ENCODE peak calls at places on chromosomes 2 and 18, in ten cellular contexts. I is hepatocyte; A is psoas muscle; U is mammary epithelial cell; B is tibial artery; S is GM23248; T is HCT116; C is upper lobe of right lung; Y is CD8-positive, alpha-beta T cell; V is pancreas. M is an unnamed sample.

GRCh38 chr2:196314780-196315179 is 143.4 kb upstream of the STK17B start:
- DNase-seq in T (no peak), V (no peak), Y (no peak), C (no peak), S (peak), A (no peak), U (no peak), I (no peak), B (no peak), M (no peak)

GRCh38 chr2:224444783-224445182 is 42.9 kb upstream of the FAM124B start:
- DNase-seq in B (no peak), T (no peak), S (no peak), A (no peak), I (no peak), U (no peak), C (no peak), V (no peak), Y (no peak), M (no peak)

GRCh38 chr2:149428783-149429182 is 98.4 kb downstream of the LYPD6 start:
- DNase-seq in T (no peak), U (no peak), B (no peak), A (no peak), Y (no peak), C (no peak), I (no peak), V (no peak), S (no peak), M (no peak)

GRCh38 chr2:118816669-118817068 is 30.8 kb downstream of the EN1 start:
- DNase-seq in V (no peak), S (no peak), Y (no peak), U (no peak), I (no peak), T (no peak), C (no peak), A (no peak), B (no peak), M (no peak)

GRCh38 chr2:106065983-106066826 is 127.9 kb downstream of the UXS1 start:
- DNase-seq in C (no peak), S (no peak), Y (no peak), T (no peak), I (no peak), U (no peak), B (no peak), A (peak), V (no peak), M (no peak)

GRCh38 chr18:52348209-52348608 is 8.2 kb downstream of the DCC start:
- DNase-seq in Y (no peak), A (no peak), V (no peak), U (peak), B (no peak), T (no peak), S (peak), I (no peak), C (no peak), M (no peak)

GRCh38 chr2:144583741-144584453 is 64.0 kb upstream of the ZEB2 start:
- DNase-seq in C (no peak), V (no peak), I (no peak), T (no peak), B (no peak), S (peak), A (no peak), Y (no peak), U (peak), M (no peak)

GRCh38 chr2:132656213-132656612 is 13.8 kb downstream of the LYPD1 start:
- DNase-seq in Y (no peak), B (no peak), U (no peak), S (no peak), C (no peak), V (no peak), I (no peak), T (no peak), A (no peak), M (no peak)

GRCh38 chr2:109694190-109694589 is 80.0 kb downstream of the SOWAHC start:
- DNase-seq in U (peak), I (no peak), A (no peak), C (no peak), Y (no peak), T (no peak), V (no peak), S (peak), B (no peak), M (no peak)

GRCh38 chr18:21831413-21831831 is 90.8 kb downstream of the MIB1 start:
- DNase-seq in S (no peak), U (no peak), V (no peak), Y (no peak), B (peak), T (no peak), C (no peak), I (peak), A (no peak), M (peak)

GRCh38 chr2:27507293-27507692 is 10.7 kb downstream of the GCKR start:
- DNase-seq in B (no peak), U (no peak), A (no peak), S (no peak), C (no peak), Y (no peak), I (no peak), V (no peak), T (no peak), M (no peak)

GRCh38 chr2:85398426-85399182 is 11.6 kb downstream of the CAPG start:
- DNase-seq in V (no peak), A (no peak), B (peak), U (no peak), S (no peak), T (no peak), I (no peak), Y (no peak), C (peak), M (no peak)

GRCh38 chr18:26133652-26134051 is at the start of gene PSMA8:
- DNase-seq in Y (peak), S (no peak), I (peak), C (peak), V (peak), T (no peak), U (peak), B (no peak), A (no peak), M (no peak)

GRCh38 chr2:63855418-63856301 is 14.0 kb downstream of the UGP2 start:
- DNase-seq in Y (no peak), V (no peak), T (no peak), C (no peak), A (no peak), I (no peak), S (no peak), B (no peak), U (no peak), M (no peak)

GRCh38 chr2:128440666-128441340 is 122.1 kb upstream of the HS6ST1 start:
- DNase-seq in Y (no peak), S (no peak), U (no peak), A (no peak), T (no peak), I (no peak), V (no peak), C (peak), B (peak), M (no peak)

GRCh38 chr2:240479111-240479501 is 43.6 kb downstream of the GPC1 start:
- DNase-seq in S (no peak), I (no peak), C (peak), V (no peak), T (no peak), B (no peak), A (peak), U (no peak), Y (no peak), M (no peak)

GRCh38 chr18:8121942-8122480 is 487.2 kb upstream of the RAB12 start:
- DNase-seq in Y (no peak), C (no peak), U (peak), T (peak), I (peak), A (no peak), B (no peak), S (peak), V (no peak), M (no peak)

GRCh38 chr2:239378021-239378917 is 22.6 kb downstream of the HDAC4 start:
- DNase-seq in T (no peak), B (peak), C (no peak), S (peak), Y (no peak), U (no peak), V (no peak), I (no peak), A (peak), M (no peak)

GRCh38 chr18:78727877-78728276 is 251.7 kb upstream of the SALL3 start:
- DNase-seq in T (no peak), V (no peak), U (no peak), A (no peak), I (no peak), S (no peak), B (peak), C (no peak), Y (no peak), M (no peak)

GRCh38 chr18:74243127-74243526 is 48.6 kb downstream of the CYB5A start:
- DNase-seq in V (no peak), B (no peak), S (no peak), U (no peak), Y (no peak), T (no peak), A (no peak), I (no peak), C (no peak), M (no peak)
- H3K27ac ChIP-seq in V (no peak), B (no peak), S (no peak), U (no peak), Y (no peak), T (no peak), A (no peak), I (peak), C (peak), M (no peak)

DNA sequence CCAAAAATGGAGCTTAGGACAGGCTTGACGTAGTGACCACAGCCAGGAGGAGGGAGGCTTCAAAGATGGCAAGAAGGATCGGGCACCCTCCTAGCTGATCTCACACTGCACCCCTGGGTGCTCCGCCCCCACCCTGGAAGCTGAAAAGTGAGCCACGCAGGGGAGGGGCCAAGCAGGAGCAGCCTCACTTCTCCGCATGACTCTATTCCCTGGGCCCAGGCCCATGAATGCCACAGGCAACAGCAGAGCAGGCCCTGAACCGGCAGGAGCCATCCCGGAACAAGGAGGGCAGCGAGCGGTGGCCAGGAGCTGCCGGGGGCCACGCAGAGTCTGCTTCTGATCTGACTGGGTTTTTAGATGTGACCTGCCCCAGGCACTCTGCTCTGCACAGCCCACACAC is 30.0 kb downstream of the BIN1 start:
- DNase-seq in I (no peak), C (no peak), T (no peak), A (peak), S (no peak), B (no peak), Y (no peak), V (no peak), U (no peak), M (no peak)
- H3K27ac ChIP-seq in I (no peak), C (no peak), T (no peak), A (peak), S (no peak), B (no peak), Y (peak), V (no peak), U (no peak), M (peak)

GRCh38 chr2:140905078-140905781 is 1225.6 kb downstream of the LRP1B start:
- DNase-seq in S (no peak), B (no peak), Y (no peak), A (no peak), U (no peak), V (no peak), T (no peak), C (no peak), I (no peak), M (no peak)
- H3K27ac ChIP-seq in S (no peak), B (no peak), Y (no peak), A (no peak), U (no peak), V (no peak), T (no peak), C (no peak), I (no peak), M (no peak)

GRCh38 chr2:9739508-9739907 is 103.8 kb upstream of the TAF1B start:
- DNase-seq in Y (peak), B (peak), T (no peak), I (no peak), S (peak), V (peak), U (no peak), C (peak), A (peak), M (no peak)
- H3K27ac ChIP-seq in Y (no peak), B (peak), T (no peak), I (no peak), S (peak), V (no peak), U (no peak), C (peak), A (peak), M (no peak)

GRCh38 chr2:44121899-44122298 is 46.8 kb upstream of the PPM1B start:
- DNase-seq in A (no peak), B (no peak), S (no peak), C (no peak), T (no peak), I (no peak), Y (no peak), U (no peak), V (no peak), M (no peak)
- H3K27ac ChIP-seq in A (no peak), B (no peak), S (no peak), C (no peak), T (no peak), I (no peak), Y (no peak), U (no peak), V (no peak), M (peak)

GRCh38 chr2:157747280-157747679 is 118.6 kb upstream of the ACVR1C start:
- DNase-seq in S (no peak), A (no peak), U (no peak), I (no peak), Y (no peak), C (no peak), B (no peak), V (no peak), T (no peak), M (no peak)

GRCh38 chr2:157747695-157748370 is 119.2 kb upstream of the ACVR1C start:
- DNase-seq in T (no peak), Y (no peak), S (peak), I (no peak), V (no peak), B (peak), U (peak), A (peak), C (no peak), M (no peak)

GRCh38 chr2:157746234-157746950 is 117.7 kb upstream of the ACVR1C start:
- DNase-seq in C (no peak), V (no peak), U (no peak), Y (no peak), I (no peak), B (no peak), T (no peak), A (no peak), S (peak), M (no peak)

GRCh38 chr2:157749684-157750083 is 121.0 kb upstream of the ACVR1C start:
- DNase-seq in A (no peak), I (no peak), T (no peak), Y (no peak), V (no peak), B (no peak), S (no peak), U (no peak), C (no peak), M (no peak)

DNA sequence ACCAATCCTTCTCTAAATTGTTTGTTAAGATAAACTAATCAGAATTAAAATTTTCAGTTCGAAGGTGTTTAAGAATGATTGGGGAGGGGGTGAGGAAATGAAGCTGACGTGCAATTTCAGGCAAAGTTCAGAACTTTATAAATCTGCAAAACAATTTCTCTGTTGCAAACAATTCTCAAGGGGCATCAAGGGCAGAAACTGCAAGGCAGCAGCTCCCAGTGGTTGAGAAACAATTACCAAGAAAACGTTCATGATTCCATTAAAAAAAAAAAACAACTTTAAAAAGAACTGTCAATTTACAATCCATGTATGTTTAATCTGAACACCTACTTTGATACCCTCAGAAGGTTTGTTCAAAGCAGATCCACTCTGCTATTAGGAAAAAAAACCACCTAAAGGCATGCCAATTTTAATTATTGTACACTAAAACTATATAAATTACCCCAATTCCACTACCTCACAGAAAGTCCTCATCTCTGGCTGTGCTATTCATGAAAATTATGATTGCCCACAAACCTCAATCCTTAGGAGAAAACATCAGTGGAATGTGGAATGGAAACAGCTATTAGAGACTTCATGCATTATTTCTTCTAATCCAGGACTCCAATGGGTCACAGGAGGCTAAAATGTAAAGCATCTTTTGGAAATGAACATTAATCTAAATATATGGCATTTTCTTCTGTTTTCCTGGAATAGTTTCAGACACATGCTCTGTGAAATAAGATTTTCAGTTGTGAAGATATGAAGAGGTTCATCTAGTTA is 119.9 kb upstream of the ACVR1C start:
- DNase-seq in I (no peak), A (no peak), C (no peak), U (no peak), V (no peak), B (no peak), T (no peak), S (peak), Y (no peak), M (no peak)
- H3K27ac ChIP-seq in I (no peak), A (peak), C (no peak), U (no peak), V (no peak), B (no peak), T (no peak), S (peak), Y (no peak), M (no peak)

GRCh38 chr2:111704246-111704645 is 179.7 kb downstream of the ANAPC1 start:
- DNase-seq in U (peak), A (no peak), B (no peak), T (no peak), I (peak), Y (no peak), V (no peak), S (peak), C (no peak), M (no peak)
- H3K27ac ChIP-seq in U (no peak), A (peak), B (no peak), T (no peak), I (no peak), Y (no peak), V (no peak), S (no peak), C (no peak), M (no peak)

DNA sequence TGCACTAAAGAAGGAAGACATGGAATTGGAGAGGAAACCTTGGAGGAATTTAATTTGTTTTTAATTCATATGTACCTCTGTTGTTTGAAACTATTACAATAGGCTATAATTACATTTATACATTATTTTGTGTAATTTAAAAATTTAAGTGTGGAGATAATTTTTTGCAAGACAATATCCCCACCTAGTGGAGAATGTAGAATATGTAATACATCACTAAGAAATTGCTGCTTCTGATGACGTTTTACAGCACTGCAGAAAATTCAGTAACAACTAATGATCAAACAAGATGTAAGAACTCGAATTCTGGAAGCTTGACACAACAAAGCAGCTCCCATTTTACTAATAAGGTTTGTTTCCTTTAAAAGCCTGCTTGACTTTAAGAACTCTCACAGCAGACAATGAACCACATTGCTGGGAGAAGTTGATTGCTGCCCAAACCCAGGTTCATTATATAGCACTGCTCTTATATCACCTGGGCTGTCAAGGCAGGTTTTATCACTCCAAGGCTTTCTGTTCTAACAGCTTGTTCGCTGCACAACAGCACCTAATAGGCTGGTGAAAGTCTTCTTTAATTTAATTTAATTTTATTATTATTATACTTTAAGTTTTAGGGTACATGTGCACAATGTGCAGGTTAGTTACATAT is 53.4 kb downstream of the THADA start:
- DNase-seq in T (peak), C (no peak), S (peak), U (peak), Y (no peak), V (no peak), B (no peak), A (no peak), I (peak), M (no peak)
- H3K27ac ChIP-seq in T (no peak), C (no peak), S (no peak), U (no peak), Y (no peak), V (no peak), B (no peak), A (no peak), I (no peak), M (no peak)

DNA sequence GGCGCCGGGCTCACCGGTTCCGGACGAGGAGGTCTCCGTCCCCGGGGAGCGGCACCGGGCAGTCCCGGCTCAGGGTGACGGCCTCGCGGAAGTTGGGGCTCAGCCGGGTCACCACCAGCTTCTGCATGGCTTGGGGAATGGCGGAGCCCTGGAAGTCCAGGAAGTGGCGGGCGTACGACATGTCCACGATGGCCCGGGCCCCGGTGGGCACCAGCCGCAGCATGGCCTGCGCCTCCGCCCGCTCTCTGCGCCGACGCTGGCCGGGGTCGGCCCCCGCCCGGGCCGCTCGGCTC is 157 bp downstream of the PTGR3 start:
- DNase-seq in I (no peak), T (no peak), V (no peak), C (no peak), U (no peak), B (no peak), S (no peak), A (no peak), Y (no peak), M (no peak)
- H3K27ac ChIP-seq in I (peak), T (peak), V (peak), C (peak), U (peak), B (peak), S (peak), A (peak), Y (peak), M (peak)